ENCODE peak calls at places on chromosomes 2 and 18, in seven cellular contexts. One of them, this sample, is unnamed.

GRCh38 chr2:65134158-65134557 is 4.3 kb upstream of the RAB1A start:
- DNase-seq in heart right ventricle: no peak
- DNase-seq in right cardiac atrium: no peak
- DNase-seq in caudate nucleus: no peak
- DNase-seq in right lobe of liver: no peak
- DNase-seq in endothelial cell of umbilical vein: no peak
- DNase-seq in GM23338: no peak
- DNase-seq in this sample: no peak

GRCh38 chr2:74148457-74149248 is 941 bp upstream of the BOLA3 start:
- DNase-seq in heart right ventricle: no peak
- DNase-seq in right cardiac atrium: no peak
- DNase-seq in caudate nucleus: no peak
- DNase-seq in right lobe of liver: no peak
- DNase-seq in endothelial cell of umbilical vein: no peak
- DNase-seq in GM23338: peak; percentile 45
- DNase-seq in this sample: no peak

GRCh38 chr18:46224181-46224775 is 120.1 kb downstream of the HAUS1 start:
- DNase-seq in heart right ventricle: no peak
- DNase-seq in right cardiac atrium: no peak
- DNase-seq in caudate nucleus: no peak
- DNase-seq in right lobe of liver: no peak
- DNase-seq in endothelial cell of umbilical vein: peak; percentile 14
- DNase-seq in GM23338: no peak
- DNase-seq in this sample: no peak

GRCh38 chr2:225008935-225009334 is 33.3 kb downstream of the DOCK10 start:
- DNase-seq in heart right ventricle: no peak
- DNase-seq in right cardiac atrium: no peak
- DNase-seq in caudate nucleus: no peak
- DNase-seq in right lobe of liver: no peak
- DNase-seq in endothelial cell of umbilical vein: peak; percentile 39
- DNase-seq in GM23338: peak; percentile 77
- DNase-seq in this sample: no peak

GRCh38 chr2:98333922-98334321 is 12.3 kb upstream of the CNGA3 start:
- DNase-seq in heart right ventricle: no peak
- DNase-seq in right cardiac atrium: no peak
- DNase-seq in caudate nucleus: no peak
- DNase-seq in right lobe of liver: no peak
- DNase-seq in endothelial cell of umbilical vein: no peak
- DNase-seq in GM23338: no peak
- DNase-seq in this sample: no peak

GRCh38 chr2:54897420-54898310 is 152.6 kb downstream of the RTN4 start:
- DNase-seq in heart right ventricle: no peak
- DNase-seq in right cardiac atrium: no peak
- DNase-seq in caudate nucleus: no peak
- DNase-seq in right lobe of liver: no peak
- DNase-seq in endothelial cell of umbilical vein: no peak
- DNase-seq in GM23338: no peak
- DNase-seq in this sample: no peak

GRCh38 chr18:7931763-7932162 is 364.6 kb downstream of the PTPRM start:
- DNase-seq in heart right ventricle: no peak
- DNase-seq in right cardiac atrium: no peak
- DNase-seq in caudate nucleus: no peak
- DNase-seq in right lobe of liver: no peak
- DNase-seq in endothelial cell of umbilical vein: no peak
- DNase-seq in GM23338: no peak
- DNase-seq in this sample: no peak

GRCh38 chr2:61949458-61950107 is 44.1 kb downstream of the COMMD1 start:
- DNase-seq in heart right ventricle: no peak
- DNase-seq in right cardiac atrium: no peak
- DNase-seq in caudate nucleus: no peak
- DNase-seq in right lobe of liver: no peak
- DNase-seq in endothelial cell of umbilical vein: no peak
- DNase-seq in GM23338: no peak
- DNase-seq in this sample: no peak

GRCh38 chr18:51253476-51253875 is 56.0 kb upstream of the MEX3C start:
- DNase-seq in heart right ventricle: no peak
- DNase-seq in right cardiac atrium: no peak
- DNase-seq in caudate nucleus: no peak
- DNase-seq in right lobe of liver: no peak
- DNase-seq in endothelial cell of umbilical vein: no peak
- DNase-seq in GM23338: no peak
- DNase-seq in this sample: no peak

GRCh38 chr2:239215136-239215925 is 185.5 kb downstream of the HDAC4 start:
- DNase-seq in heart right ventricle: no peak
- DNase-seq in right cardiac atrium: no peak
- DNase-seq in caudate nucleus: no peak
- DNase-seq in right lobe of liver: no peak
- DNase-seq in endothelial cell of umbilical vein: no peak
- DNase-seq in GM23338: no peak
- DNase-seq in this sample: peak; percentile 9

GRCh38 chr18:5524660-5525059 is 19.1 kb downstream of the EPB41L3 start:
- DNase-seq in heart right ventricle: no peak
- DNase-seq in right cardiac atrium: no peak
- DNase-seq in caudate nucleus: no peak
- DNase-seq in right lobe of liver: no peak
- DNase-seq in endothelial cell of umbilical vein: no peak
- DNase-seq in GM23338: no peak
- DNase-seq in this sample: no peak

GRCh38 chr2:165240927-165241326 is 1.7 kb downstream of the SCN2A start:
- DNase-seq in heart right ventricle: no peak
- DNase-seq in right cardiac atrium: no peak
- DNase-seq in caudate nucleus: no peak
- DNase-seq in right lobe of liver: no peak
- DNase-seq in endothelial cell of umbilical vein: no peak
- DNase-seq in GM23338: no peak
- DNase-seq in this sample: no peak

GRCh38 chr2:222656544-222657446 is 903 bp upstream of the FARSB start:
- DNase-seq in heart right ventricle: no peak
- DNase-seq in right cardiac atrium: no peak
- DNase-seq in caudate nucleus: no peak
- DNase-seq in right lobe of liver: no peak
- DNase-seq in endothelial cell of umbilical vein: no peak
- DNase-seq in GM23338: peak; percentile 18
- DNase-seq in this sample: no peak

GRCh38 chr2:8893978-8894820 is 56.8 kb upstream of the KIDINS220 start:
- DNase-seq in heart right ventricle: no peak
- DNase-seq in right cardiac atrium: no peak
- DNase-seq in caudate nucleus: no peak
- DNase-seq in right lobe of liver: no peak
- DNase-seq in endothelial cell of umbilical vein: no peak
- DNase-seq in GM23338: no peak
- DNase-seq in this sample: no peak

GRCh38 chr2:86337235-86338099 is at the start of gene REEP1:
- DNase-seq in heart right ventricle: peak; percentile 47
- DNase-seq in right cardiac atrium: peak; percentile 66
- DNase-seq in caudate nucleus: no peak
- DNase-seq in right lobe of liver: peak; percentile 22
- DNase-seq in endothelial cell of umbilical vein: no peak
- DNase-seq in GM23338: peak; percentile 67
- DNase-seq in this sample: peak; percentile 64

GRCh38 chr2:64645014-64645418 is 8.7 kb downstream of the SERTAD2 start:
- DNase-seq in heart right ventricle: peak; percentile 48
- DNase-seq in right cardiac atrium: peak; percentile 78
- DNase-seq in caudate nucleus: no peak
- DNase-seq in right lobe of liver: peak; percentile 62
- DNase-seq in endothelial cell of umbilical vein: peak; percentile 80
- DNase-seq in GM23338: peak; percentile 90
- DNase-seq in this sample: peak; percentile 51

GRCh38 chr2:241036964-241037421 is 38.6 kb downstream of the SNED1 start:
- DNase-seq in heart right ventricle: no peak
- DNase-seq in right cardiac atrium: peak; percentile 18
- DNase-seq in caudate nucleus: no peak
- DNase-seq in right lobe of liver: no peak
- DNase-seq in endothelial cell of umbilical vein: no peak
- DNase-seq in GM23338: peak; percentile 59
- DNase-seq in this sample: no peak

GRCh38 chr2:112690853-112691390 is 29.9 kb upstream of the NT5DC4 start:
- DNase-seq in heart right ventricle: peak; percentile 50
- DNase-seq in right cardiac atrium: peak; percentile 84
- DNase-seq in caudate nucleus: no peak
- DNase-seq in right lobe of liver: peak; percentile 76
- DNase-seq in endothelial cell of umbilical vein: peak; percentile 74
- DNase-seq in GM23338: peak; percentile 70
- DNase-seq in this sample: peak; percentile 56

GRCh38 chr18:41323044-41323443 is 632.0 kb upstream of the PIK3C3 start:
- DNase-seq in heart right ventricle: no peak
- DNase-seq in right cardiac atrium: no peak
- DNase-seq in caudate nucleus: no peak
- DNase-seq in right lobe of liver: no peak
- DNase-seq in endothelial cell of umbilical vein: peak; percentile 75
- DNase-seq in GM23338: no peak
- DNase-seq in this sample: no peak

GRCh38 chr18:8229786-8230185 is 379.5 kb upstream of the RAB12 start:
- DNase-seq in heart right ventricle: no peak
- DNase-seq in right cardiac atrium: no peak
- DNase-seq in caudate nucleus: no peak
- DNase-seq in right lobe of liver: no peak
- DNase-seq in endothelial cell of umbilical vein: no peak
- DNase-seq in GM23338: no peak
- DNase-seq in this sample: no peak

GRCh38 chr2:24199968-24200590 is 25.2 kb downstream of the FAM228A start:
- DNase-seq in heart right ventricle: no peak
- DNase-seq in right cardiac atrium: peak; percentile 49
- DNase-seq in caudate nucleus: no peak
- DNase-seq in right lobe of liver: no peak
- DNase-seq in endothelial cell of umbilical vein: no peak
- DNase-seq in GM23338: no peak
- DNase-seq in this sample: no peak

GRCh38 chr2:38315707-38316333 is 61.3 kb downstream of the ATL2 start:
- DNase-seq in heart right ventricle: no peak
- DNase-seq in right cardiac atrium: no peak
- DNase-seq in caudate nucleus: no peak
- DNase-seq in right lobe of liver: no peak
- DNase-seq in endothelial cell of umbilical vein: peak; percentile 67
- DNase-seq in GM23338: peak; percentile 76
- DNase-seq in this sample: no peak
- H3K27ac ChIP-seq in heart right ventricle: no peak overlapping the region
- H3K27ac ChIP-seq in right cardiac atrium: no peak overlapping the region
- H3K27ac ChIP-seq in caudate nucleus: no peak overlapping the region
- H3K27ac ChIP-seq in right lobe of liver: no peak overlapping the region
- H3K27ac ChIP-seq in endothelial cell of umbilical vein: no peak overlapping the region
- H3K27ac ChIP-seq in GM23338: no peak overlapping the region
- H3K27ac ChIP-seq in this sample: no peak overlapping the region

GRCh38 chr2:46847185-46847710 is 68.4 kb downstream of the MCFD2 start:
- DNase-seq in heart right ventricle: peak; percentile 91
- DNase-seq in right cardiac atrium: peak; percentile 96
- DNase-seq in caudate nucleus: no peak
- DNase-seq in right lobe of liver: peak; percentile 96
- DNase-seq in endothelial cell of umbilical vein: peak; percentile 96
- DNase-seq in GM23338: no peak
- DNase-seq in this sample: peak; percentile 64
- H3K27ac ChIP-seq in heart right ventricle: peak overlapping the region; percentile 90
- H3K27ac ChIP-seq in right cardiac atrium: peak overlapping the region; percentile 97
- H3K27ac ChIP-seq in caudate nucleus: no peak overlapping the region
- H3K27ac ChIP-seq in right lobe of liver: peak overlapping the region; percentile 52
- H3K27ac ChIP-seq in endothelial cell of umbilical vein: peak overlapping the region; percentile 16
- H3K27ac ChIP-seq in GM23338: no peak overlapping the region
- H3K27ac ChIP-seq in this sample: peak overlapping the region; percentile 73

DNA sequence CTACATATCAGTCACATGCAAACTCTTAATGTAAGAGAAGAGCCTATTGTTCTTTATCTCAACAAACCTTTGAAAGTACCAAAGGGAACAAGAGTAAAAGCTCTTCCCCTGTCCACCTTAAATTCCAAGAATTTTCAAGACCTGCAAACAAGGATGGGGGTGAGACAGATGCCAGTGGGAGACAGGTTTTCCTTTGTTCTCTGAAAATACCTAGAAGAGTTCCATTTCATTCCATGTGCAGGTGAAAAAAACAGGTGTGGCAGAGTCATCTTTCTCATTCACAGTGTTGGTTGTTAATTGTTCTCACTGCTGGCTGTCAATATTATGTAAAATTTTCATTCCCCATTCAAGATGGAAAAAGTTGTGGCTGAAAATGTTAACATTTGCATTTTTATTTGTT is 346.8 kb downstream of the KIAA1328 start:
- DNase-seq in heart right ventricle: no peak
- DNase-seq in right cardiac atrium: no peak
- DNase-seq in caudate nucleus: no peak
- DNase-seq in right lobe of liver: no peak
- DNase-seq in endothelial cell of umbilical vein: no peak
- DNase-seq in GM23338: peak; percentile 81
- DNase-seq in this sample: no peak
- H3K27ac ChIP-seq in heart right ventricle: no peak overlapping the region
- H3K27ac ChIP-seq in right cardiac atrium: no peak overlapping the region
- H3K27ac ChIP-seq in caudate nucleus: no peak overlapping the region
- H3K27ac ChIP-seq in right lobe of liver: no peak overlapping the region
- H3K27ac ChIP-seq in endothelial cell of umbilical vein: no peak overlapping the region
- H3K27ac ChIP-seq in GM23338: peak overlapping the region; percentile 70
- H3K27ac ChIP-seq in this sample: no peak overlapping the region

GRCh38 chr2:234998404-234999211 is 46.8 kb downstream of the SH3BP4 start:
- DNase-seq in heart right ventricle: no peak
- DNase-seq in right cardiac atrium: peak; percentile 51
- DNase-seq in caudate nucleus: no peak
- DNase-seq in right lobe of liver: peak; percentile 82
- DNase-seq in endothelial cell of umbilical vein: no peak
- DNase-seq in GM23338: no peak
- DNase-seq in this sample: no peak

GRCh38 chr2:234996041-234996440 is 44.2 kb downstream of the SH3BP4 start:
- DNase-seq in heart right ventricle: no peak
- DNase-seq in right cardiac atrium: no peak
- DNase-seq in caudate nucleus: no peak
- DNase-seq in right lobe of liver: no peak
- DNase-seq in endothelial cell of umbilical vein: no peak
- DNase-seq in GM23338: peak; percentile 54
- DNase-seq in this sample: no peak

GRCh38 chr2:234995332-234996007 is 43.7 kb downstream of the SH3BP4 start:
- DNase-seq in heart right ventricle: no peak
- DNase-seq in right cardiac atrium: no peak
- DNase-seq in caudate nucleus: no peak
- DNase-seq in right lobe of liver: no peak
- DNase-seq in endothelial cell of umbilical vein: no peak
- DNase-seq in GM23338: no peak
- DNase-seq in this sample: no peak

GRCh38 chr2:234997389-234997788 is 45.6 kb downstream of the SH3BP4 start:
- DNase-seq in heart right ventricle: no peak
- DNase-seq in right cardiac atrium: peak; percentile 45
- DNase-seq in caudate nucleus: no peak
- DNase-seq in right lobe of liver: no peak
- DNase-seq in endothelial cell of umbilical vein: peak; percentile 67
- DNase-seq in GM23338: no peak
- DNase-seq in this sample: no peak

DNA sequence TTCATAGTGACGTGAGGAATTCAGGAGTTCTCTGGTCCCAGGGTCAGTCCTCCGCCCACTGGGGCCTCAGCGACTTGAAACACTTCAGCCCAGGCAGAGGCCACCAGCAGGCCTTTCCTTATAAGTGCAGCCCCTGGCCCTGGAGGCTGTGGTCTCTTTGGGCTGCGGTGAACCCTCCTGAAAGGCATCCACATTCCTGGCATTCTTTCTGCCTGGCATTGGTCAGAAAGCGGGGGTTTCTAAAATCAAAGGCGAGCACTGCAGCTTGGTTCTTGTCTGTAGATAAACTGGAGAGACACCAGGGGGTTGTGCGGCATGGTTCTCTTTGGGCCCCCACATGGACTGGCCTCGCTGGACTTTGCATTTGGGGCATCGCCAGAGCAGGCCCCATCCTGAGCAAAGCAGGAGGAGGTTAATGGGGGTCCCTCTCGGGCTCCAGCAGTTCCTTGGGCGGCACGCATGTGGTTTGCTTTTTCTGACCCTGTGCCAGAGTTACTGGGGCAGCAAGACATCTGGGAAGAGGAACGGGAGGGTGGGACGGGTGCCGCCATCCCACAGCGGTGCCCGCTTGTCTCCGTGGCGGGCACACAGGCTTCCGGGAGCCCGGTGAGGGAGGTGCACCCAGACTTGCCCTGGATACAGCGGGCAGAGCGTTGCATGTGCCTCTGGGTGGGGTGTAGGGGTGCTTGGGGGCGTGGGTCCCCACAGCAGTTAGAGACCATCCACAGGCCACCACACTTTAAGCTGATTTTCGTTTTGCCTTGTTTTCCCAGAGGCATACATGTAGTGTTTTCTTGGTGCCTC is 44.9 kb downstream of the SH3BP4 start:
- DNase-seq in heart right ventricle: no peak
- DNase-seq in right cardiac atrium: peak; percentile 55
- DNase-seq in caudate nucleus: no peak
- DNase-seq in right lobe of liver: no peak
- DNase-seq in endothelial cell of umbilical vein: peak; percentile 64
- DNase-seq in GM23338: peak; percentile 96
- DNase-seq in this sample: no peak
- H3K27ac ChIP-seq in heart right ventricle: no peak overlapping the region
- H3K27ac ChIP-seq in right cardiac atrium: no peak overlapping the region
- H3K27ac ChIP-seq in caudate nucleus: peak overlapping the region; percentile 39
- H3K27ac ChIP-seq in right lobe of liver: peak overlapping the region; percentile 93
- H3K27ac ChIP-seq in endothelial cell of umbilical vein: peak overlapping the region; percentile 88
- H3K27ac ChIP-seq in GM23338: peak overlapping the region; percentile 90
- H3K27ac ChIP-seq in this sample: no peak overlapping the region